ENCODE peak calls at places on chromosome 17, in four cellular contexts. M is mucosa of descending colon, D is Panc1, R is tibial artery. T is an unnamed sample.
A peak's percentile ranks its signal among the peaks of the same experiment; 100 is the strongest.

GRCh38 chr17:58387834-58388233 is 29.5 kb downstream of the RNF43 start:
- DNase-seq in D (no peak), R (no peak), M (no peak), T (no peak)

GRCh38 chr17:49915670-49916069 is 53.3 kb upstream of the DLX4 start:
- DNase-seq in R (no peak), D (no peak), M (no peak), T (no peak)

GRCh38 chr17:57377094-57377493 is 120.8 kb downstream of the MSI2 start:
- DNase-seq in D (no peak), M (no peak), R (no peak), T (no peak)

GRCh38 chr17:13135496-13135895 is 117.7 kb upstream of the ELAC2 start:
- DNase-seq in D (no peak), M (no peak), R (no peak), T (no peak)

GRCh38 chr17:4163951-4164350 is 21.0 kb downstream of the CYB5D2 start:
- DNase-seq in D (no peak), M (no peak), R (no peak), T (no peak)

GRCh38 chr17:76432712-76433336 is 20.1 kb downstream of the UBE2O start:
- DNase-seq in M (no peak), R (no peak), D (no peak), T (no peak)

GRCh38 chr17:38357488-38358123 is 6.0 kb downstream of the SOCS7 start:
- DNase-seq in R (no peak), D (no peak), M (no peak), T (no peak)

GRCh38 chr17:72271603-72272002 is 150.8 kb downstream of the SOX9 start:
- DNase-seq in M (no peak), D (no peak), R (no peak), T (no peak)

GRCh38 chr17:43360376-43360738 is 38.4 kb upstream of the ARL4D start:
- DNase-seq in R (no peak), M (no peak), D (peak; percentile 76), T (peak; percentile 62)

DNA sequence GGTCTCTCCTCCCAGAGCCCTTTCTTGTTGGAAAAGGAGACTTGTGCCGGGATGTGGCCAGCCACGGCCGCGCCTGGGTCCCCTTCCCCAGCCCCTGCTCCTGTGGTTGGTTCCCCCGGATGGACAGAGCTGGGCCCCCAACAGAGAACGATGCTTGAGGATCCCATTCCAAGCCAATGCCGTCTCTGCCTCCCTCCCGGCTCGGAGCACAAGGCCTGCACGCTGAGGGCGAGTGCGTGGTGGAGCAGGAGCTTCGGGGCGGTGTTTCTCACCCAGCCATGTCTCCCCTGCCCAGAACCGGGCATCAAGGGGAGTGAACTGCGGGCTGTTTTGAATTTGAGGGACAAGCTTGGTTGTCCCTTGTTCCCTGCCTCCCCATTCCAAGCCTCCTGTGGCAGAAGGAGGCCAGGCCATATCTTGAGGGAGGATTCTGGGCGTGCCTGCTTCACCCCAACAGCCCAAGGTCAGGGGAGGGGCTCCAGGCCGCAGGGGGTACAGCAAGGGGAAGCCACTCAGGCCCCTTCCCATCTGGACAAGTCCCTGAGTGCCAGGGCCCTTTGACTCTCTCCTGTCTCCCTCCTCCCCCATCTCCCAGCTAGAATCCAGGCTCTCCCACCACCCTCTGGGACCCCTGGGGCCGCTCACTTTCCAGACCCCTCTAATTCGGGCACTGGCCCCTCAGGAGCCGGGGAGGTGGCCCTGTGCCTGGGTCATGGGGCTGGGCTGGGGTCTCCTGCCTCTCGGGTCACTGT is 43.6 kb downstream of the SOCS3 start:
- DNase-seq in R (no peak), D (no peak), M (no peak), T (no peak)
- H3K4me3 ChIP-seq in R (peak overlapping the region; percentile 7), D (no peak overlapping the region), M (no peak overlapping the region), T (peak overlapping the region; percentile 23)

GRCh38 chr17:45284176-45285140 is 22.6 kb upstream of the SPATA32 start:
- DNase-seq in D (no peak), M (no peak), R (no peak), T (no peak)
- TF ChIP-seq CTCF in D (no peak), M (no peak), R (no peak), T (peak; percentile 43)

GRCh38 chr17:81394831-81395599 is at the start of gene BAHCC1:
- DNase-seq in D (peak; percentile 92), M (peak; percentile 100), R (peak; percentile 100), T (peak; percentile 98)

GRCh38 chr17:81395600-81396277 is 482 bp downstream of the BAHCC1 start:
- DNase-seq in M (no peak), D (no peak), R (no peak), T (no peak)

GRCh38 chr17:81392909-81393654 is 2.2 kb upstream of the BAHCC1 start:
- DNase-seq in R (no peak), D (no peak), M (no peak), T (no peak)

GRCh38 chr17:81393684-81394376 is 1.4 kb upstream of the BAHCC1 start:
- DNase-seq in M (peak; percentile 99), R (peak; percentile 100), D (peak; percentile 96), T (peak; percentile 97)

DNA sequence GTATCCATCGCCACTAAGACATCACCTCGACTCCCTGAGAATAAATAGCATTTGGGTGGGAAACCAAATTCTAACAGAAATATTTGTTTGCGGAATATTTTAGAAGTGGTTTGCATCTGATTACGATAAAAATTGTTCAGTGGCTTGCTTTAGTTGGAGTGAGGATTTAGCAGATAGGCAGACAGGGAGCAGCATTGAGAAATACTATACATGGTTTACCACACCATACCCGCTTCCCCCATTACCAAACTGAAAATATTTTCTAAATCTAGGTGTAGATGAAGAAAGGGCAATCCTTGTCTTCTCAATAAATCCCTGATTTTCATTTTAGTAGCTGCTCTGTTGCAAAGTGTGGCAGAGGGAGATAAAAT is 895 bp upstream of the BAHCC1 start:
- DNase-seq in R (no peak), D (no peak), M (no peak), T (no peak)
- H3K4me3 ChIP-seq in R (peak overlapping the region; percentile 86), D (peak overlapping the region; percentile 70), M (no peak overlapping the region), T (peak overlapping the region; percentile 29)

GRCh38 chr17:18324140-18325049 is 9.3 kb downstream of the SMCR8 start:
- DNase-seq in D (no peak), M (no peak), R (no peak), T (no peak)
- TF ChIP-seq CTCF in D (no peak), M (no peak), R (no peak), T (no peak)

T was measured in AG09309.